ENCODE peak calls at places on chromosomes 1 and 21, in six cellular contexts. Q is T-helper 22 cell; Z is choroid plexus epithelial cell; C is HTR-8/SVneo; A is neural crest cell; S is stimulated activated naive B cell treated with anti-CD40 and anti-IgM and Interleukin-4, amounts not matched to agents 10 μg/mL and 1 μg/mL and 100 μg/mL, for 72 hours. P is an unnamed sample.

GRCh38 chr1:10309240-10310011 is 89.4 kb upstream of the PGD start:
- DNase-seq in S (no peak), C (no peak), Q (no peak), A (no peak), Z (no peak), P (no peak)

GRCh38 chr1:170765712-170766330 is 101.9 kb downstream of the PRRX1 start:
- DNase-seq in A (no peak), S (no peak), C (no peak), Z (peak; percentile 74), Q (no peak), P (peak; percentile 37)

GRCh38 chr1:205570173-205570501 is 61.7 kb downstream of the ELK4 start:
- DNase-seq in S (no peak), C (no peak), A (no peak), Q (no peak), Z (no peak), P (no peak)

GRCh38 chr1:193284219-193284618 is 97.8 kb upstream of the B3GALT2 start:
- DNase-seq in S (no peak), Q (no peak), C (no peak), Z (no peak), A (no peak), P (no peak)

GRCh38 chr1:115924730-115925129 is 51.6 kb upstream of the SLC22A15 start:
- DNase-seq in Q (no peak), S (no peak), C (no peak), Z (no peak), A (no peak), P (no peak)

GRCh38 chr1:9246841-9247785 is 12.5 kb downstream of the H6PD start:
- DNase-seq in S (no peak), C (no peak), Z (no peak), A (no peak), Q (no peak), P (no peak)

GRCh38 chr1:10819198-10819901 is 22.9 kb upstream of the CASZ1 start:
- DNase-seq in Z (no peak), C (no peak), A (no peak), S (no peak), Q (no peak), P (no peak)

GRCh38 chr1:24888971-24889670 is 41.0 kb downstream of the RUNX3 start:
- DNase-seq in Q (no peak), C (no peak), Z (peak; percentile 39), S (no peak), A (no peak), P (peak; percentile 28)

GRCh38 chr1:178501705-178502329 is 5.1 kb upstream of the CLEC20A start:
- DNase-seq in C (peak; percentile 88), A (peak; percentile 83), Q (no peak), Z (peak; percentile 76), S (peak; percentile 44), P (peak; percentile 49)

GRCh38 chr21:32727478-32727727 is 410 bp downstream of the SYNJ1 start:
- DNase-seq in S (no peak), A (no peak), Z (no peak), Q (peak; percentile 4), C (no peak), P (no peak)

GRCh38 chr1:10910490-10911273 is 101.8 kb upstream of the TARDBP start:
- DNase-seq in C (no peak), Z (peak; percentile 5), Q (no peak), S (no peak), A (no peak), P (peak; percentile 51)

GRCh38 chr1:26409191-26409751 is 1.3 kb upstream of the LIN28A start:
- DNase-seq in Q (no peak), A (peak; percentile 89), Z (no peak), S (no peak), C (no peak), P (peak; percentile 28)

GRCh38 chr21:34808569-34809204 is 139.9 kb downstream of the CLIC6 start:
- DNase-seq in C (no peak), Q (no peak), S (no peak), Z (peak; percentile 94), A (no peak), P (peak; percentile 88)

GRCh38 chr21:46457801-46458314 is 833 bp upstream of the DIP2A start:
- DNase-seq in Z (peak; percentile 70), C (peak; percentile 22), S (peak; percentile 36), Q (no peak), A (no peak), P (peak; percentile 44)

P was measured in amniotic epithelial cell.